ENCODE peak calls at places on chromosome 9, in nine cellular contexts. One of them, this sample, is unnamed.

GRCh38 chr9:30935730-30936129 is 1448.7 kb upstream of the ACO1 start:
- DNase-seq in OCI-LY7: no peak
- DNase-seq in AG09309: no peak
- DNase-seq in CD8-positive, alpha-beta T cell: no peak
- DNase-seq in HL-60: no peak
- DNase-seq in fibroblast of lung: no peak
- DNase-seq in PC-3: no peak
- DNase-seq in hepatocyte: no peak
- DNase-seq in choroid plexus epithelial cell: no peak
- DNase-seq in this sample: no peak

GRCh38 chr9:70049236-70049635 is 5.6 kb downstream of the MAMDC2 start:
- DNase-seq in OCI-LY7: no peak
- DNase-seq in AG09309: peak; percentile 34
- DNase-seq in CD8-positive, alpha-beta T cell: no peak
- DNase-seq in HL-60: no peak
- DNase-seq in fibroblast of lung: peak; percentile 72
- DNase-seq in PC-3: peak; percentile 55
- DNase-seq in hepatocyte: peak; percentile 24
- DNase-seq in choroid plexus epithelial cell: peak; percentile 84
- DNase-seq in this sample: no peak

GRCh38 chr9:80072406-80072805 is 500.6 kb downstream of the TLE4 start:
- DNase-seq in OCI-LY7: no peak
- DNase-seq in AG09309: no peak
- DNase-seq in CD8-positive, alpha-beta T cell: no peak
- DNase-seq in HL-60: no peak
- DNase-seq in fibroblast of lung: no peak
- DNase-seq in PC-3: no peak
- DNase-seq in hepatocyte: no peak
- DNase-seq in choroid plexus epithelial cell: no peak
- DNase-seq in this sample: no peak

GRCh38 chr9:14768561-14769234 is 46.2 kb upstream of the CER1 start:
- DNase-seq in OCI-LY7: peak; percentile 52
- DNase-seq in AG09309: peak; percentile 7
- DNase-seq in CD8-positive, alpha-beta T cell: no peak
- DNase-seq in HL-60: no peak
- DNase-seq in fibroblast of lung: peak; percentile 69
- DNase-seq in PC-3: peak; percentile 79
- DNase-seq in hepatocyte: peak; percentile 67
- DNase-seq in choroid plexus epithelial cell: peak; percentile 77
- DNase-seq in this sample: peak; percentile 53

GRCh38 chr9:134600836-134601638 is 40.6 kb upstream of the COL5A1 start:
- DNase-seq in OCI-LY7: no peak
- DNase-seq in AG09309: no peak
- DNase-seq in CD8-positive, alpha-beta T cell: no peak
- DNase-seq in HL-60: no peak
- DNase-seq in fibroblast of lung: no peak
- DNase-seq in PC-3: no peak
- DNase-seq in hepatocyte: no peak
- DNase-seq in choroid plexus epithelial cell: no peak
- DNase-seq in this sample: no peak

GRCh38 chr9:122029898-122030297 is 63.2 kb downstream of the TTLL11 start:
- DNase-seq in OCI-LY7: no peak
- DNase-seq in AG09309: no peak
- DNase-seq in CD8-positive, alpha-beta T cell: no peak
- DNase-seq in HL-60: no peak
- DNase-seq in fibroblast of lung: no peak
- DNase-seq in PC-3: peak; percentile 46
- DNase-seq in hepatocyte: no peak
- DNase-seq in choroid plexus epithelial cell: no peak
- DNase-seq in this sample: no peak

GRCh38 chr9:11092974-11093373 is 480.2 kb upstream of the PTPRD start:
- DNase-seq in OCI-LY7: no peak
- DNase-seq in AG09309: no peak
- DNase-seq in CD8-positive, alpha-beta T cell: no peak
- DNase-seq in HL-60: no peak
- DNase-seq in fibroblast of lung: no peak
- DNase-seq in PC-3: no peak
- DNase-seq in hepatocyte: no peak
- DNase-seq in choroid plexus epithelial cell: no peak
- DNase-seq in this sample: no peak

GRCh38 chr9:136721339-136722092 is 9.1 kb downstream of the DIPK1B start:
- DNase-seq in OCI-LY7: no peak
- DNase-seq in AG09309: no peak
- DNase-seq in CD8-positive, alpha-beta T cell: no peak
- DNase-seq in HL-60: no peak
- DNase-seq in fibroblast of lung: peak; percentile 68
- DNase-seq in PC-3: peak; percentile 12
- DNase-seq in hepatocyte: no peak
- DNase-seq in choroid plexus epithelial cell: peak; percentile 43
- DNase-seq in this sample: no peak

GRCh38 chr9:99059074-99059894 is 45.6 kb upstream of the TGFBR1 start:
- DNase-seq in OCI-LY7: peak; percentile 73
- DNase-seq in AG09309: no peak
- DNase-seq in CD8-positive, alpha-beta T cell: no peak
- DNase-seq in HL-60: peak; percentile 88
- DNase-seq in fibroblast of lung: no peak
- DNase-seq in PC-3: peak; percentile 19
- DNase-seq in hepatocyte: no peak
- DNase-seq in choroid plexus epithelial cell: no peak
- DNase-seq in this sample: peak; percentile 57

GRCh38 chr9:35603506-35603985 is 1.5 kb upstream of the TESK1 start:
- DNase-seq in OCI-LY7: no peak
- DNase-seq in AG09309: peak; percentile 76
- DNase-seq in CD8-positive, alpha-beta T cell: no peak
- DNase-seq in HL-60: peak; percentile 59
- DNase-seq in fibroblast of lung: peak; percentile 91
- DNase-seq in PC-3: peak; percentile 30
- DNase-seq in hepatocyte: peak; percentile 57
- DNase-seq in choroid plexus epithelial cell: peak; percentile 93
- DNase-seq in this sample: no peak

GRCh38 chr9:112037281-112038016 is 137.6 kb downstream of the SUSD1 start:
- DNase-seq in OCI-LY7: peak; percentile 49
- DNase-seq in AG09309: peak; percentile 96
- DNase-seq in CD8-positive, alpha-beta T cell: peak; percentile 29
- DNase-seq in HL-60: peak; percentile 51
- DNase-seq in fibroblast of lung: peak; percentile 53
- DNase-seq in PC-3: peak; percentile 46
- DNase-seq in hepatocyte: no peak
- DNase-seq in choroid plexus epithelial cell: peak; percentile 75
- DNase-seq in this sample: peak; percentile 96

GRCh38 chr9:107246259-107247254 is 36.5 kb upstream of the RAD23B start:
- DNase-seq in OCI-LY7: peak; percentile 18
- DNase-seq in AG09309: no peak
- DNase-seq in CD8-positive, alpha-beta T cell: no peak
- DNase-seq in HL-60: no peak
- DNase-seq in fibroblast of lung: no peak
- DNase-seq in PC-3: no peak
- DNase-seq in hepatocyte: no peak
- DNase-seq in choroid plexus epithelial cell: no peak
- DNase-seq in this sample: peak; percentile 20

GRCh38 chr9:109683521-109683920 is 96.5 kb upstream of the PALM2AKAP2 start:
- DNase-seq in OCI-LY7: no peak
- DNase-seq in AG09309: no peak
- DNase-seq in CD8-positive, alpha-beta T cell: no peak
- DNase-seq in HL-60: no peak
- DNase-seq in fibroblast of lung: peak; percentile 12
- DNase-seq in PC-3: peak; percentile 5
- DNase-seq in hepatocyte: no peak
- DNase-seq in choroid plexus epithelial cell: no peak
- DNase-seq in this sample: no peak

GRCh38 chr9:125626187-125626586 is 80.8 kb downstream of the MAPKAP1 start:
- DNase-seq in OCI-LY7: no peak
- DNase-seq in AG09309: no peak
- DNase-seq in CD8-positive, alpha-beta T cell: no peak
- DNase-seq in HL-60: no peak
- DNase-seq in fibroblast of lung: peak; percentile 58
- DNase-seq in PC-3: no peak
- DNase-seq in hepatocyte: no peak
- DNase-seq in choroid plexus epithelial cell: no peak
- DNase-seq in this sample: no peak

GRCh38 chr9:99093492-99093791 is 11.5 kb upstream of the TGFBR1 start:
- DNase-seq in OCI-LY7: no peak
- DNase-seq in AG09309: no peak
- DNase-seq in CD8-positive, alpha-beta T cell: no peak
- DNase-seq in HL-60: no peak
- DNase-seq in fibroblast of lung: no peak
- DNase-seq in PC-3: no peak
- DNase-seq in hepatocyte: no peak
- DNase-seq in choroid plexus epithelial cell: no peak
- DNase-seq in this sample: no peak

GRCh38 chr9:137074657-137075274 is 2.6 kb upstream of the UAP1L1 start:
- DNase-seq in OCI-LY7: peak; percentile 17
- DNase-seq in AG09309: no peak
- DNase-seq in CD8-positive, alpha-beta T cell: no peak
- DNase-seq in HL-60: no peak
- DNase-seq in fibroblast of lung: no peak
- DNase-seq in PC-3: no peak
- DNase-seq in hepatocyte: no peak
- DNase-seq in choroid plexus epithelial cell: no peak
- DNase-seq in this sample: peak; percentile 72

DNA sequence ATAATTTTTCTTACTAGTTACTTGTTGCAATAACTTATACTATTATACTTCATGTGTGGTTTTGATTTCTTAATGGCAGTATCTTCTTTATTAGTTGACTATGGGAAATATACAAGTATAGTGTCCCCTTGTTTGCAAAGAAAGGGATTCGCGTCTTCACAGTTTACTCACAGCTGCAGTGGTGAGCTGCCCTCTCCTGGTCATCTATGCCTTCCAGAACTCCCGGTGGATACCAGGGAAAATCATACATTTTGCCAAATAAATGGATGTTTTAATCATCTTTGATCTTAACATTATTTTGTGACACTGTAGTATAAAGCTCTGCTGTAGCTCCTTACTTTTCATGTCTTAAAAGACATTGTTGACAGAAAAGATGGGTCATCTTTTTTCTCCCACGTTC is 142.0 kb downstream of the ZCCHC7 start:
- DNase-seq in OCI-LY7: no peak
- DNase-seq in AG09309: no peak
- DNase-seq in CD8-positive, alpha-beta T cell: no peak
- DNase-seq in HL-60: no peak
- DNase-seq in fibroblast of lung: peak; percentile 65
- DNase-seq in PC-3: peak; percentile 39
- DNase-seq in hepatocyte: peak; percentile 35
- DNase-seq in choroid plexus epithelial cell: peak; percentile 75
- DNase-seq in this sample: peak; percentile 13
- TF ChIP-seq CTCF in OCI-LY7: peak; percentile 70
- TF ChIP-seq CTCF in AG09309: peak; percentile 67
- TF ChIP-seq CTCF in CD8-positive, alpha-beta T cell: no peak
- TF ChIP-seq CTCF in HL-60: no peak
- TF ChIP-seq CTCF in fibroblast of lung: peak; percentile 75
- TF ChIP-seq CTCF in PC-3: peak; percentile 72
- TF ChIP-seq CTCF in hepatocyte: peak; percentile 54
- TF ChIP-seq CTCF in choroid plexus epithelial cell: peak; percentile 90
- TF ChIP-seq CTCF in this sample: no peak

GRCh38 chr9:83620841-83621636 is 1.9 kb upstream of the IDNK start:
- DNase-seq in OCI-LY7: peak; percentile 67
- DNase-seq in AG09309: peak; percentile 16
- DNase-seq in CD8-positive, alpha-beta T cell: no peak
- DNase-seq in HL-60: peak; percentile 46
- DNase-seq in fibroblast of lung: peak; percentile 63
- DNase-seq in PC-3: peak; percentile 64
- DNase-seq in hepatocyte: peak; percentile 77
- DNase-seq in choroid plexus epithelial cell: peak; percentile 68
- DNase-seq in this sample: peak; percentile 65
- H3K4me3 ChIP-seq in OCI-LY7: no peak overlapping the region
- H3K4me3 ChIP-seq in AG09309: no peak overlapping the region
- H3K4me3 ChIP-seq in CD8-positive, alpha-beta T cell: no peak overlapping the region
- H3K4me3 ChIP-seq in HL-60: no peak overlapping the region
- H3K4me3 ChIP-seq in fibroblast of lung: no peak overlapping the region
- H3K4me3 ChIP-seq in PC-3: peak overlapping the region; percentile 56
- H3K4me3 ChIP-seq in hepatocyte: no peak overlapping the region
- H3K4me3 ChIP-seq in choroid plexus epithelial cell: no peak overlapping the region
- H3K4me3 ChIP-seq in this sample: no peak overlapping the region

GRCh38 chr9:16060457-16061129 is 507.8 kb downstream of the CCDC171 start:
- DNase-seq in OCI-LY7: no peak
- DNase-seq in AG09309: no peak
- DNase-seq in CD8-positive, alpha-beta T cell: no peak
- DNase-seq in HL-60: no peak
- DNase-seq in fibroblast of lung: no peak
- DNase-seq in PC-3: no peak
- DNase-seq in hepatocyte: no peak
- DNase-seq in choroid plexus epithelial cell: no peak
- DNase-seq in this sample: peak; percentile 65

GRCh38 chr9:16058131-16058549 is 505.3 kb downstream of the CCDC171 start:
- DNase-seq in OCI-LY7: no peak
- DNase-seq in AG09309: no peak
- DNase-seq in CD8-positive, alpha-beta T cell: no peak
- DNase-seq in HL-60: no peak
- DNase-seq in fibroblast of lung: peak; percentile 60
- DNase-seq in PC-3: peak; percentile 93
- DNase-seq in hepatocyte: no peak
- DNase-seq in choroid plexus epithelial cell: peak; percentile 62
- DNase-seq in this sample: peak; percentile 18

GRCh38 chr9:16064701-16065230 is 511.9 kb downstream of the CCDC171 start:
- DNase-seq in OCI-LY7: no peak
- DNase-seq in AG09309: no peak
- DNase-seq in CD8-positive, alpha-beta T cell: no peak
- DNase-seq in HL-60: no peak
- DNase-seq in fibroblast of lung: no peak
- DNase-seq in PC-3: no peak
- DNase-seq in hepatocyte: no peak
- DNase-seq in choroid plexus epithelial cell: no peak
- DNase-seq in this sample: no peak

GRCh38 chr9:16062542-16063240 is 509.8 kb downstream of the CCDC171 start:
- DNase-seq in OCI-LY7: no peak
- DNase-seq in AG09309: peak; percentile 42
- DNase-seq in CD8-positive, alpha-beta T cell: no peak
- DNase-seq in HL-60: no peak
- DNase-seq in fibroblast of lung: peak; percentile 81
- DNase-seq in PC-3: peak; percentile 97
- DNase-seq in hepatocyte: no peak
- DNase-seq in choroid plexus epithelial cell: peak; percentile 96
- DNase-seq in this sample: peak; percentile 17

DNA sequence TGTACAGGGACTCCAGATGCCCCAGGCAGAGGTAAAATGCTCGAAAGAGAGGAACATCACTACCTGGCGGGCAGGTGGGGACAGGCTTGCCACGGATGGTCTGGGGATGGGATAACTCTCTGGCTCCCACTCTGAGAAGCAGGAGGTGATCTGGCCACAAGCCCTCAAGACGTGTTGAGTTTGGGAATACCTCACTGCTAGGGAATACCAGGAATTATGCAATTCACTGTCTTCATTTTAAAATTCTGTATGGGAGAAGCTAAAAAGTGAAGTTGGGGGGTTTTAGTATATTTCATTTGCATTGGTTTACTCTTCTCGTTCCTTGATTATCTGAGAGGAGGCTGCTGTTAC is 510.4 kb downstream of the CCDC171 start:
- DNase-seq in OCI-LY7: no peak
- DNase-seq in AG09309: no peak
- DNase-seq in CD8-positive, alpha-beta T cell: no peak
- DNase-seq in HL-60: no peak
- DNase-seq in fibroblast of lung: no peak
- DNase-seq in PC-3: no peak
- DNase-seq in hepatocyte: no peak
- DNase-seq in choroid plexus epithelial cell: no peak
- DNase-seq in this sample: no peak
- TF ChIP-seq CTCF in OCI-LY7: no peak
- TF ChIP-seq CTCF in AG09309: no peak
- TF ChIP-seq CTCF in CD8-positive, alpha-beta T cell: no peak
- TF ChIP-seq CTCF in HL-60: no peak
- TF ChIP-seq CTCF in fibroblast of lung: no peak
- TF ChIP-seq CTCF in PC-3: no peak
- TF ChIP-seq CTCF in hepatocyte: no peak
- TF ChIP-seq CTCF in choroid plexus epithelial cell: no peak
- TF ChIP-seq CTCF in this sample: no peak

GRCh38 chr9:21560281-21560745 is 78.2 kb upstream of the IFNE start:
- DNase-seq in OCI-LY7: no peak
- DNase-seq in AG09309: no peak
- DNase-seq in CD8-positive, alpha-beta T cell: no peak
- DNase-seq in HL-60: no peak
- DNase-seq in fibroblast of lung: peak; percentile 28
- DNase-seq in PC-3: no peak
- DNase-seq in hepatocyte: no peak
- DNase-seq in choroid plexus epithelial cell: no peak
- DNase-seq in this sample: no peak
- H3K4me3 ChIP-seq in OCI-LY7: no peak overlapping the region
- H3K4me3 ChIP-seq in AG09309: peak overlapping the region; percentile 89
- H3K4me3 ChIP-seq in CD8-positive, alpha-beta T cell: peak overlapping the region; percentile 78
- H3K4me3 ChIP-seq in HL-60: no peak overlapping the region
- H3K4me3 ChIP-seq in fibroblast of lung: peak overlapping the region; percentile 84
- H3K4me3 ChIP-seq in PC-3: peak overlapping the region; percentile 96
- H3K4me3 ChIP-seq in hepatocyte: peak overlapping the region; percentile 83
- H3K4me3 ChIP-seq in choroid plexus epithelial cell: peak overlapping the region; percentile 86
- H3K4me3 ChIP-seq in this sample: no peak overlapping the region